ENCODE peak calls at places on chromosome 13, in ten cellular contexts. P, T, L, Y, O, J, A, Z, Q and C are unnamed samples.

GRCh38 chr13:114142640-114143490 is 10.4 kb upstream of the RASA3 start:
- DNase-seq in P (no peak), T (no peak), L (peak; percentile 89), Y (no peak), O (no peak), J (no peak), A (no peak), Z (no peak), Q (no peak), C (no peak)

GRCh38 chr13:107025991-107026390 is 458.1 kb upstream of the ARGLU1 start:
- DNase-seq in P (peak; percentile 47), T (no peak), L (no peak), Y (no peak), O (no peak), J (no peak), A (peak; percentile 90), Z (no peak), Q (no peak), C (no peak)

GRCh38 chr13:30796132-30796832 is 60.9 kb downstream of the ALOX5AP start:
- DNase-seq in P (no peak), T (no peak), L (peak; percentile 34), Y (no peak), O (peak; percentile 40), J (no peak), A (no peak), Z (no peak), Q (no peak), C (no peak)

GRCh38 chr13:74891610-74892009 is 590.4 kb downstream of the TBC1D4 start:
- DNase-seq in P (no peak), T (no peak), L (no peak), Y (no peak), O (peak; percentile 84), J (no peak), A (no peak), Z (peak; percentile 13), Q (no peak), C (no peak)

GRCh38 chr13:79681069-79681468 is 200.1 kb downstream of the NDFIP2 start:
- DNase-seq in P (no peak), T (no peak), L (no peak), Y (no peak), O (no peak), J (peak; percentile 10), A (no peak), Z (no peak), Q (no peak), C (no peak)

GRCh38 chr13:28449826-28450773 is 44.8 kb downstream of the FLT1 start:
- DNase-seq in P (no peak), T (no peak), L (no peak), Y (no peak), O (peak; percentile 49), J (no peak), A (no peak), Z (no peak), Q (no peak), C (no peak)

GRCh38 chr13:107301724-107302374 is 733.9 kb upstream of the ARGLU1 start:
- DNase-seq in P (no peak), T (no peak), L (no peak), Y (no peak), O (peak; percentile 34), J (peak; percentile 67), A (no peak), Z (no peak), Q (no peak), C (no peak)

GRCh38 chr13:85093808-85094207 is 705.4 kb downstream of the SLITRK6 start:
- DNase-seq in P (peak; percentile 42), T (no peak), L (no peak), Y (no peak), O (no peak), J (no peak), A (no peak), Z (no peak), Q (no peak), C (no peak)

GRCh38 chr13:111915104-111915551 is 151.8 kb upstream of the SOX1 start:
- DNase-seq in P (no peak), T (no peak), L (no peak), Y (no peak), O (no peak), J (no peak), A (no peak), Z (no peak), Q (no peak), C (no peak)

GRCh38 chr13:74773263-74773662 is 639.1 kb upstream of the KLF12 start:
- DNase-seq in P (no peak), T (no peak), L (no peak), Y (no peak), O (no peak), J (no peak), A (no peak), Z (no peak), Q (no peak), C (no peak)

GRCh38 chr13:20140487-20140886 is 20.4 kb downstream of the GJA3 start:
- DNase-seq in P (no peak), T (no peak), L (no peak), Y (no peak), O (no peak), J (no peak), A (no peak), Z (no peak), Q (no peak), C (no peak)

GRCh38 chr13:42146359-42146758 is 97.9 kb downstream of the DGKH start:
- DNase-seq in P (no peak), T (no peak), L (no peak), Y (no peak), O (no peak), J (no peak), A (no peak), Z (no peak), Q (no peak), C (no peak)

GRCh38 chr13:50948576-50948975 is 39.0 kb downstream of the RNASEH2B start:
- DNase-seq in P (no peak), T (no peak), L (no peak), Y (no peak), O (no peak), J (no peak), A (no peak), Z (no peak), Q (no peak), C (no peak)

GRCh38 chr13:37627428-37627827 is 28.9 kb upstream of the POSTN start:
- DNase-seq in P (no peak), T (no peak), L (no peak), Y (no peak), O (no peak), J (no peak), A (no peak), Z (no peak), Q (no peak), C (no peak)

GRCh38 chr13:111503905-111504695 is 183.7 kb downstream of the TEX29 start:
- DNase-seq in P (no peak), T (no peak), L (no peak), Y (no peak), O (no peak), J (no peak), A (no peak), Z (no peak), Q (no peak), C (no peak)

GRCh38 chr13:66159526-66159925 is 1070.6 kb downstream of the PCDH9 start:
- DNase-seq in P (no peak), T (no peak), L (no peak), Y (no peak), O (no peak), J (no peak), A (no peak), Z (no peak), Q (no peak), C (peak; percentile 6)

GRCh38 chr13:30607908-30608307 is 9.8 kb upstream of the USPL1 start:
- DNase-seq in P (no peak), T (peak; percentile 83), L (peak; percentile 82), Y (no peak), O (no peak), J (no peak), A (no peak), Z (no peak), Q (no peak), C (no peak)

GRCh38 chr13:47798906-47799305 is 202.2 kb downstream of the SUCLA2 start:
- DNase-seq in P (no peak), T (no peak), L (no peak), Y (no peak), O (peak; percentile 26), J (peak; percentile 53), A (no peak), Z (no peak), Q (no peak), C (no peak)

GRCh38 chr13:110412132-110412912 is 105.2 kb downstream of the COL4A2 start:
- DNase-seq in P (peak; percentile 89), T (peak; percentile 85), L (peak; percentile 73), Y (peak; percentile 59), O (peak; percentile 97), J (peak; percentile 87), A (peak; percentile 93), Z (peak; percentile 98), Q (peak; percentile 1), C (peak; percentile 59)

GRCh38 chr13:109154546-109154945 is 525.1 kb downstream of the MYO16 start:
- DNase-seq in P (no peak), T (no peak), L (no peak), Y (no peak), O (no peak), J (no peak), A (no peak), Z (no peak), Q (no peak), C (no peak)

GRCh38 chr13:101552797-101553196 is 100.3 kb downstream of the ITGBL1 start:
- DNase-seq in P (no peak), T (no peak), L (no peak), Y (no peak), O (no peak), J (no peak), A (no peak), Z (no peak), Q (no peak), C (no peak)

GRCh38 chr13:51814071-51814470 is 10.1 kb upstream of the DHRS12 start:
- DNase-seq in P (no peak), T (no peak), L (no peak), Y (no peak), O (no peak), J (no peak), A (no peak), Z (no peak), Q (no peak), C (peak; percentile 51)

GRCh38 chr13:99316657-99317244 is 9.6 kb upstream of the GPR183 start:
- DNase-seq in P (no peak), T (no peak), L (no peak), Y (no peak), O (peak; percentile 25), J (no peak), A (no peak), Z (no peak), Q (peak; percentile 88), C (no peak)

GRCh38 chr13:70884196-70884595 is 775.9 kb upstream of the KLHL1 start:
- DNase-seq in P (no peak), T (no peak), L (no peak), Y (no peak), O (no peak), J (peak; percentile 4), A (no peak), Z (no peak), Q (no peak), C (no peak)

GRCh38 chr13:40292108-40292507 is 374.3 kb downstream of the FOXO1 start:
- DNase-seq in P (peak; percentile 33), T (no peak), L (no peak), Y (no peak), O (no peak), J (no peak), A (no peak), Z (no peak), Q (no peak), C (no peak)

GRCh38 chr13:98910501-98910951 is 67.3 kb downstream of the DOCK9 start:
- DNase-seq in P (peak; percentile 37), T (no peak), L (peak; percentile 57), Y (no peak), O (peak; percentile 98), J (no peak), A (peak; percentile 24), Z (no peak), Q (no peak), C (no peak)

GRCh38 chr13:31174018-31174417 is 12.3 kb upstream of the HSPH1 start:
- DNase-seq in P (no peak), T (no peak), L (no peak), Y (no peak), O (no peak), J (no peak), A (no peak), Z (peak; percentile 51), Q (no peak), C (no peak)